ENCODE peak calls at places on chromosomes 6 and 20, in five cellular contexts. P is heart left ventricle, F is sciatic nerve, B is retina, G is NCI-H1105. X is an unnamed sample.

GRCh38 chr6:7438011-7438410 is 48.4 kb downstream of the RIOK1 start:
- DNase-seq in P (no peak), F (no peak), B (no peak), G (no peak), X (no peak)

GRCh38 chr6:137188855-137189254 is 15.4 kb upstream of the IL22RA2 start:
- DNase-seq in P (no peak), F (no peak), B (no peak), G (no peak), X (no peak)

GRCh38 chr20:61754976-61755778 is 310.5 kb downstream of the TAF4 start:
- DNase-seq in P (no peak), F (no peak), B (no peak), G (no peak), X (peak)

GRCh38 chr6:148501178-148501590 is 158.5 kb downstream of the SASH1 start:
- DNase-seq in P (peak), F (no peak), B (no peak), G (no peak), X (no peak)

GRCh38 chr6:132937466-132937906 is 123.1 kb downstream of the RPS12 start:
- DNase-seq in P (no peak), F (no peak), B (peak), G (peak), X (no peak)

GRCh38 chr20:25277941-25278521 is 30.1 kb downstream of the PYGB start:
- DNase-seq in P (peak), F (peak), B (no peak), G (no peak), X (peak)

GRCh38 chr6:4788953-4789584 is 12.9 kb downstream of the CDYL start:
- DNase-seq in P (no peak), F (no peak), B (no peak), G (no peak), X (peak)

GRCh38 chr6:89110288-89110687 is 7.6 kb downstream of the SRSF12 start:
- DNase-seq in P (no peak), F (no peak), B (no peak), G (no peak), X (no peak)

GRCh38 chr6:158086054-158086705 is 81.9 kb downstream of the SERAC1 start:
- DNase-seq in P (no peak), F (no peak), B (no peak), G (no peak), X (no peak)

GRCh38 chr20:45470939-45471338 is 1.4 kb downstream of the WFDC2 start:
- DNase-seq in P (no peak), F (no peak), B (peak), G (no peak), X (no peak)

GRCh38 chr20:62142252-62143117 is 709 bp downstream of the PSMA7 start:
- DNase-seq in P (no peak), F (no peak), B (peak), G (no peak), X (peak)

GRCh38 chr20:48638546-48638945 is 189.3 kb downstream of the PREX1 start:
- DNase-seq in P (no peak), F (no peak), B (no peak), G (no peak), X (peak)

GRCh38 chr6:96002912-96003311 is 12.9 kb upstream of the FUT9 start:
- DNase-seq in P (no peak), F (no peak), B (no peak), G (no peak), X (no peak)

GRCh38 chr6:165726915-165727314 is 63.9 kb upstream of the PDE10A start:
- DNase-seq in P (no peak), F (peak), B (peak), G (no peak), X (no peak)

GRCh38 chr6:39882567-39882953 is 51.7 kb downstream of the MOCS1 start:
- DNase-seq in P (no peak), F (peak), B (no peak), G (no peak), X (no peak)

GRCh38 chr6:2120912-2121311 is 124.5 kb downstream of the GMDS start:
- DNase-seq in P (no peak), F (no peak), B (no peak), G (no peak), X (no peak)

GRCh38 chr6:22764521-22764920 is 195.2 kb downstream of the HDGFL1 start:
- DNase-seq in P (no peak), F (no peak), B (no peak), G (no peak), X (no peak)

GRCh38 chr6:82013561-82014275 is 233.8 kb downstream of the IBTK start:
- DNase-seq in P (no peak), F (no peak), B (no peak), G (no peak), X (no peak)